ENCODE peak calls at places on chromosomes 2 and 18, in nine cellular contexts. K is AG09319; Y is NCI-H1092 treated with DMSO at 0.1 percent for 48 hours; S is iPS-NIHi11; I is pancreas; V is left kidney; X is uterus; C is stimulated activated CD8-positive, alpha-beta memory T cell treated with anti-CD3 and anti-CD28 coated beads, Interleukin-7, amount 100 ng/mL, for 1 hour; D is stomach. N is an unnamed sample.

GRCh38 chr2:54081574-54081973 is 33.8 kb upstream of the ACYP2 start:
- DNase-seq in D (no peak), K (no peak), S (no peak), X (no peak), Y (no peak), C (no peak), I (no peak), V (no peak), N (no peak)

GRCh38 chr2:105224444-105224843 is 17.1 kb upstream of the GPR45 start:
- DNase-seq in Y (no peak), I (no peak), V (no peak), K (no peak), S (no peak), D (no peak), C (no peak), X (no peak), N (no peak)

GRCh38 chr18:48459471-48459870 is 50.3 kb upstream of the ZBTB7C start:
- DNase-seq in V (no peak), C (no peak), K (no peak), X (no peak), D (no peak), I (no peak), Y (no peak), S (no peak), N (no peak)

GRCh38 chr18:68738572-68738971 is 23.7 kb upstream of the TMX3 start:
- DNase-seq in C (no peak), I (no peak), S (no peak), X (no peak), V (peak; percentile 53), D (no peak), K (no peak), Y (no peak), N (no peak)

GRCh38 chr2:120239488-120240287 is 13.0 kb upstream of the RALB start:
- DNase-seq in Y (no peak), C (no peak), X (peak; percentile 62), K (no peak), V (peak; percentile 71), I (peak; percentile 46), S (peak; percentile 71), D (no peak), N (peak; percentile 88)

GRCh38 chr18:45121146-45121545 is 440.5 kb downstream of the SETBP1 start:
- DNase-seq in C (no peak), K (no peak), I (no peak), D (no peak), S (no peak), X (no peak), Y (no peak), V (no peak), N (no peak)

GRCh38 chr2:176156959-176157498 is at the start of gene HOXD3:
- DNase-seq in C (no peak), D (no peak), K (no peak), Y (no peak), S (no peak), I (no peak), X (no peak), V (peak; percentile 76), N (no peak)

GRCh38 chr2:66434679-66435548 is at the start of gene MEIS1:
- DNase-seq in C (no peak), I (peak; percentile 96), D (peak; percentile 90), V (peak; percentile 99), K (peak; percentile 91), Y (peak; percentile 86), X (peak; percentile 95), S (peak; percentile 71), N (peak; percentile 92)

GRCh38 chr2:200741468-200742202 is 70.1 kb upstream of the BZW1 start:
- DNase-seq in Y (no peak), I (no peak), X (no peak), C (no peak), K (no peak), S (no peak), D (peak; percentile 65), V (no peak), N (no peak)

GRCh38 chr18:59458575-59458974 is 99.5 kb upstream of the LMAN1 start:
- DNase-seq in C (no peak), K (no peak), S (no peak), I (no peak), X (no peak), V (no peak), Y (no peak), D (no peak), N (no peak)

GRCh38 chr2:217930783-217931563 is 71.8 kb downstream of the TNS1 start:
- DNase-seq in I (no peak), S (no peak), K (no peak), X (no peak), C (no peak), V (no peak), D (no peak), Y (no peak), N (no peak)

N was measured in heart right ventricle.